ENCODE peak calls at places on chromosome 6, in eight cellular contexts. F, S, N, E, D, C, A and T are unnamed samples.

GRCh38 chr6:70315096-70315751 is 12.3 kb upstream of the COL9A1 start:
- DNase-seq in F (no peak), S (no peak), N (no peak), E (no peak), D (no peak), C (no peak), A (no peak), T (no peak)

GRCh38 chr6:31125162-31125561 is 4.9 kb upstream of the CDSN start:
- DNase-seq in F (peak), S (no peak), N (peak), E (no peak), D (no peak), C (no peak), A (no peak), T (peak)

GRCh38 chr6:169786349-169786748 is 34.9 kb downstream of the ERMARD start:
- DNase-seq in F (no peak), S (no peak), N (no peak), E (no peak), D (no peak), C (no peak), A (no peak), T (no peak)

GRCh38 chr6:162119349-162119748 is 608.2 kb downstream of the PRKN start:
- DNase-seq in F (peak), S (no peak), N (no peak), E (no peak), D (no peak), C (no peak), A (no peak), T (no peak)

GRCh38 chr6:40930555-40930954 is 108.5 kb downstream of the UNC5CL start:
- DNase-seq in F (peak), S (no peak), N (no peak), E (no peak), D (no peak), C (no peak), A (no peak), T (no peak)

GRCh38 chr6:19157496-19157895 is 679.7 kb upstream of the ID4 start:
- DNase-seq in F (no peak), S (no peak), N (no peak), E (no peak), D (no peak), C (no peak), A (no peak), T (no peak)

GRCh38 chr6:35368038-35368887 is 25.9 kb downstream of the PPARD start:
- DNase-seq in F (no peak), S (peak), N (peak), E (no peak), D (peak), C (no peak), A (peak), T (no peak)

GRCh38 chr6:23445157-23445710 is 680.8 kb upstream of the NRSN1 start:
- DNase-seq in F (no peak), S (no peak), N (no peak), E (no peak), D (no peak), C (no peak), A (no peak), T (no peak)

GRCh38 chr6:122904166-122904565 is 91.9 kb upstream of the CLVS2 start:
- DNase-seq in F (no peak), S (no peak), N (no peak), E (no peak), D (no peak), C (no peak), A (no peak), T (no peak)

GRCh38 chr6:3768502-3768901 is 17.0 kb upstream of the PXDC1 start:
- DNase-seq in F (no peak), S (no peak), N (no peak), E (no peak), D (no peak), C (no peak), A (no peak), T (no peak)

GRCh38 chr6:31908791-31909190 is 6.9 kb upstream of the ZBTB12 start:
- DNase-seq in F (no peak), S (no peak), N (no peak), E (no peak), D (peak), C (no peak), A (no peak), T (no peak)

GRCh38 chr6:134519456-134519855 is 201.5 kb upstream of the SGK1 start:
- DNase-seq in F (peak), S (no peak), N (no peak), E (no peak), D (no peak), C (no peak), A (no peak), T (no peak)

GRCh38 chr6:29516108-29516507 is 28.4 kb upstream of the MAS1L start:
- DNase-seq in F (no peak), S (peak), N (peak), E (peak), D (peak), C (no peak), A (no peak), T (no peak)

GRCh38 chr6:155418017-155418749 is 37.5 kb downstream of the NOX3 start:
- DNase-seq in F (peak), S (no peak), N (no peak), E (no peak), D (peak), C (no peak), A (peak), T (no peak)

GRCh38 chr6:107315116-107315515 is 144.2 kb downstream of the PDSS2 start:
- DNase-seq in F (no peak), S (no peak), N (no peak), E (no peak), D (no peak), C (no peak), A (no peak), T (no peak)

GRCh38 chr6:149898966-149899365 is 1.1 kb upstream of the RAET1E start:
- DNase-seq in F (no peak), S (no peak), N (no peak), E (no peak), D (no peak), C (no peak), A (no peak), T (no peak)

GRCh38 chr6:34230653-34231351 is 5.9 kb upstream of the HMGA1 start:
- DNase-seq in F (no peak), S (no peak), N (no peak), E (no peak), D (no peak), C (no peak), A (no peak), T (no peak)

GRCh38 chr6:9593566-9593965 is 821.3 kb downstream of the TFAP2A start:
- DNase-seq in F (no peak), S (no peak), N (no peak), E (no peak), D (peak), C (no peak), A (no peak), T (no peak)

GRCh38 chr6:80437186-80437585 is 330.7 kb downstream of the BCKDHB start:
- DNase-seq in F (no peak), S (no peak), N (no peak), E (no peak), D (no peak), C (no peak), A (no peak), T (no peak)

GRCh38 chr6:105196076-105196475 is 16.3 kb upstream of the POPDC3 start:
- DNase-seq in F (no peak), S (no peak), N (no peak), E (no peak), D (peak), C (no peak), A (no peak), T (no peak)

GRCh38 chr6:40474937-40475336 is 112.2 kb downstream of the LRFN2 start:
- DNase-seq in F (no peak), S (no peak), N (no peak), E (no peak), D (no peak), C (no peak), A (no peak), T (no peak)

GRCh38 chr6:85422996-85423395 is 26.9 kb upstream of the NT5E start:
- DNase-seq in F (no peak), S (no peak), N (no peak), E (no peak), D (no peak), C (no peak), A (no peak), T (no peak)

GRCh38 chr6:141562181-141562800 is 570.4 kb upstream of the GJE1 start:
- DNase-seq in F (peak), S (no peak), N (peak), E (peak), D (no peak), C (no peak), A (no peak), T (no peak)

GRCh38 chr6:108165714-108166663 is at the start of gene NR2E1:
- DNase-seq in F (no peak), S (no peak), N (no peak), E (peak), D (no peak), C (no peak), A (no peak), T (peak)

GRCh38 chr6:6863957-6864639 is 243.7 kb upstream of the RREB1 start:
- DNase-seq in F (no peak), S (no peak), N (no peak), E (no peak), D (no peak), C (no peak), A (no peak), T (no peak)

GRCh38 chr6:13256614-13257013 is 71.7 kb downstream of the TBC1D7 start:
- DNase-seq in F (peak), S (no peak), N (no peak), E (no peak), D (no peak), C (no peak), A (no peak), T (no peak)

GRCh38 chr6:79697430-79697829 is 66.3 kb downstream of the SH3BGRL2 start:
- DNase-seq in F (no peak), S (no peak), N (no peak), E (no peak), D (no peak), C (no peak), A (no peak), T (no peak)

GRCh38 chr6:168032383-168032760 is 34.9 kb downstream of the KIF25 start:
- DNase-seq in F (no peak), S (peak), N (peak), E (no peak), D (peak), C (no peak), A (no peak), T (no peak)

GRCh38 chr6:100296810-100297544 is 167.7 kb downstream of the SIM1 start:
- DNase-seq in F (no peak), S (peak), N (peak), E (no peak), D (peak), C (no peak), A (no peak), T (peak)

GRCh38 chr6:15473741-15474161 is 189.1 kb downstream of the DTNBP1 start:
- DNase-seq in F (no peak), S (no peak), N (no peak), E (no peak), D (peak), C (no peak), A (no peak), T (no peak)